ENCODE peak calls at places on chromosome 5, in six cellular contexts. One of them, this sample, is unnamed.
A peak's percentile ranks its signal among the peaks of the same experiment; 100 is the strongest.

GRCh38 chr5:142200387-142200786 is 91.8 kb downstream of the NDFIP1 start:
- DNase-seq in B cell: no peak
- DNase-seq in HuH-7.5: no peak
- DNase-seq in Jurkat, Clone E6-1: no peak
- DNase-seq in mucosa of descending colon: no peak
- DNase-seq in CD4-positive, CD25-positive, alpha-beta regulatory T cell: no peak
- DNase-seq in this sample: no peak

GRCh38 chr5:120396186-120396585 is 67.9 kb upstream of the PRR16 start:
- DNase-seq in B cell: no peak
- DNase-seq in HuH-7.5: no peak
- DNase-seq in Jurkat, Clone E6-1: no peak
- DNase-seq in mucosa of descending colon: no peak
- DNase-seq in CD4-positive, CD25-positive, alpha-beta regulatory T cell: no peak
- DNase-seq in this sample: no peak

GRCh38 chr5:111163000-111163399 is 61.2 kb upstream of the CAMK4 start:
- DNase-seq in HuH-7.5: no peak
- DNase-seq in mucosa of descending colon: no peak
- DNase-seq in Jurkat, Clone E6-1: no peak
- DNase-seq in CD4-positive, CD25-positive, alpha-beta regulatory T cell: no peak
- DNase-seq in B cell: no peak
- DNase-seq in this sample: no peak

GRCh38 chr5:180795771-180796313 is 6.8 kb downstream of the MGAT1 start:
- DNase-seq in B cell: no peak
- DNase-seq in Jurkat, Clone E6-1: no peak
- DNase-seq in HuH-7.5: no peak
- DNase-seq in mucosa of descending colon: no peak
- DNase-seq in CD4-positive, CD25-positive, alpha-beta regulatory T cell: no peak
- DNase-seq in this sample: no peak

GRCh38 chr5:169944922-169945675 is 35.2 kb downstream of the INSYN2B start:
- DNase-seq in HuH-7.5: no peak
- DNase-seq in Jurkat, Clone E6-1: no peak
- DNase-seq in mucosa of descending colon: no peak
- DNase-seq in CD4-positive, CD25-positive, alpha-beta regulatory T cell: no peak
- DNase-seq in B cell: no peak
- DNase-seq in this sample: no peak

GRCh38 chr5:158769079-158769478 is 330.6 kb downstream of the EBF1 start:
- DNase-seq in CD4-positive, CD25-positive, alpha-beta regulatory T cell: no peak
- DNase-seq in Jurkat, Clone E6-1: no peak
- DNase-seq in B cell: no peak
- DNase-seq in mucosa of descending colon: no peak
- DNase-seq in HuH-7.5: no peak
- DNase-seq in this sample: no peak

GRCh38 chr5:175534070-175534932 is 55.9 kb downstream of the SFXN1 start:
- DNase-seq in CD4-positive, CD25-positive, alpha-beta regulatory T cell: peak; percentile 81
- DNase-seq in B cell: peak; percentile 69
- DNase-seq in HuH-7.5: peak; percentile 70
- DNase-seq in Jurkat, Clone E6-1: peak; percentile 78
- DNase-seq in mucosa of descending colon: peak; percentile 84
- DNase-seq in this sample: peak; percentile 93

GRCh38 chr5:127647361-127647958 is 1.4 kb upstream of the CTXN3 start:
- DNase-seq in HuH-7.5: no peak
- DNase-seq in CD4-positive, CD25-positive, alpha-beta regulatory T cell: no peak
- DNase-seq in B cell: no peak
- DNase-seq in mucosa of descending colon: no peak
- DNase-seq in Jurkat, Clone E6-1: no peak
- DNase-seq in this sample: no peak

GRCh38 chr5:69285448-69286116 is 47.0 kb downstream of the CCDC125 start:
- DNase-seq in HuH-7.5: no peak
- DNase-seq in Jurkat, Clone E6-1: no peak
- DNase-seq in B cell: no peak
- DNase-seq in mucosa of descending colon: no peak
- DNase-seq in CD4-positive, CD25-positive, alpha-beta regulatory T cell: no peak
- DNase-seq in this sample: no peak

GRCh38 chr5:148748702-148749101 is 77.7 kb upstream of the ADRB2 start:
- DNase-seq in Jurkat, Clone E6-1: no peak
- DNase-seq in B cell: no peak
- DNase-seq in CD4-positive, CD25-positive, alpha-beta regulatory T cell: no peak
- DNase-seq in HuH-7.5: no peak
- DNase-seq in mucosa of descending colon: no peak
- DNase-seq in this sample: no peak

GRCh38 chr5:149337746-149338145 is 7.6 kb upstream of the GRPEL2 start:
- DNase-seq in HuH-7.5: no peak
- DNase-seq in mucosa of descending colon: no peak
- DNase-seq in CD4-positive, CD25-positive, alpha-beta regulatory T cell: no peak
- DNase-seq in Jurkat, Clone E6-1: no peak
- DNase-seq in B cell: no peak
- DNase-seq in this sample: no peak

GRCh38 chr5:92561362-92562006 is 1019.5 kb downstream of the NR2F1-AS1 start:
- DNase-seq in mucosa of descending colon: no peak
- DNase-seq in CD4-positive, CD25-positive, alpha-beta regulatory T cell: no peak
- DNase-seq in Jurkat, Clone E6-1: no peak
- DNase-seq in B cell: no peak
- DNase-seq in HuH-7.5: no peak
- DNase-seq in this sample: no peak

GRCh38 chr5:76583163-76584047 is 39.8 kb downstream of the F2RL2 start:
- DNase-seq in Jurkat, Clone E6-1: peak; percentile 25
- DNase-seq in CD4-positive, CD25-positive, alpha-beta regulatory T cell: peak; percentile 33
- DNase-seq in B cell: peak; percentile 18
- DNase-seq in mucosa of descending colon: no peak
- DNase-seq in HuH-7.5: no peak
- DNase-seq in this sample: no peak

GRCh38 chr5:119168401-119168800 is 97.5 kb downstream of the DMXL1 start:
- DNase-seq in CD4-positive, CD25-positive, alpha-beta regulatory T cell: no peak
- DNase-seq in B cell: no peak
- DNase-seq in HuH-7.5: no peak
- DNase-seq in mucosa of descending colon: no peak
- DNase-seq in Jurkat, Clone E6-1: no peak
- DNase-seq in this sample: no peak

GRCh38 chr5:135930029-135930948 is 24.5 kb downstream of the LECT2 start:
- DNase-seq in HuH-7.5: peak; percentile 53
- DNase-seq in Jurkat, Clone E6-1: no peak
- DNase-seq in CD4-positive, CD25-positive, alpha-beta regulatory T cell: no peak
- DNase-seq in B cell: no peak
- DNase-seq in mucosa of descending colon: no peak
- DNase-seq in this sample: peak; percentile 69

GRCh38 chr5:179318193-179318955 is 26.9 kb downstream of the ADAMTS2 start:
- DNase-seq in mucosa of descending colon: peak; percentile 12
- DNase-seq in CD4-positive, CD25-positive, alpha-beta regulatory T cell: no peak
- DNase-seq in Jurkat, Clone E6-1: no peak
- DNase-seq in B cell: no peak
- DNase-seq in HuH-7.5: no peak
- DNase-seq in this sample: no peak

GRCh38 chr5:685262-686171 is 7.6 kb downstream of the TPPP start:
- DNase-seq in HuH-7.5: peak; percentile 3
- DNase-seq in CD4-positive, CD25-positive, alpha-beta regulatory T cell: no peak
- DNase-seq in mucosa of descending colon: no peak
- DNase-seq in B cell: no peak
- DNase-seq in Jurkat, Clone E6-1: no peak
- DNase-seq in this sample: peak; percentile 43

GRCh38 chr5:154513669-154514084 is 35.6 kb upstream of the HAND1 start:
- DNase-seq in B cell: no peak
- DNase-seq in mucosa of descending colon: no peak
- DNase-seq in HuH-7.5: no peak
- DNase-seq in Jurkat, Clone E6-1: no peak
- DNase-seq in CD4-positive, CD25-positive, alpha-beta regulatory T cell: no peak
- DNase-seq in this sample: no peak

GRCh38 chr5:92962752-92963151 is 618.3 kb downstream of the NR2F1-AS1 start:
- DNase-seq in HuH-7.5: no peak
- DNase-seq in mucosa of descending colon: no peak
- DNase-seq in Jurkat, Clone E6-1: no peak
- DNase-seq in CD4-positive, CD25-positive, alpha-beta regulatory T cell: no peak
- DNase-seq in B cell: no peak
- DNase-seq in this sample: no peak

GRCh38 chr5:179879690-179880010 is 21.0 kb upstream of the MRNIP start:
- DNase-seq in CD4-positive, CD25-positive, alpha-beta regulatory T cell: no peak
- DNase-seq in HuH-7.5: no peak
- DNase-seq in B cell: no peak
- DNase-seq in Jurkat, Clone E6-1: no peak
- DNase-seq in mucosa of descending colon: no peak
- DNase-seq in this sample: no peak

GRCh38 chr5:150155258-150156032 is at the start of gene PDGFRB:
- DNase-seq in Jurkat, Clone E6-1: no peak
- DNase-seq in mucosa of descending colon: peak; percentile 74
- DNase-seq in B cell: peak; percentile 76
- DNase-seq in HuH-7.5: no peak
- DNase-seq in CD4-positive, CD25-positive, alpha-beta regulatory T cell: no peak
- DNase-seq in this sample: peak; percentile 84

GRCh38 chr5:1515311-1515920 is 8.3 kb downstream of the LPCAT1 start:
- DNase-seq in Jurkat, Clone E6-1: no peak
- DNase-seq in B cell: no peak
- DNase-seq in HuH-7.5: no peak
- DNase-seq in mucosa of descending colon: no peak
- DNase-seq in CD4-positive, CD25-positive, alpha-beta regulatory T cell: no peak
- DNase-seq in this sample: peak; percentile 48

GRCh38 chr5:2017540-2018389 is 135.0 kb upstream of the IRX4 start:
- DNase-seq in CD4-positive, CD25-positive, alpha-beta regulatory T cell: no peak
- DNase-seq in mucosa of descending colon: no peak
- DNase-seq in HuH-7.5: peak; percentile 15
- DNase-seq in Jurkat, Clone E6-1: peak; percentile 63
- DNase-seq in B cell: no peak
- DNase-seq in this sample: peak; percentile 45

GRCh38 chr5:73448451-73449136 is at the start of gene FOXD1:
- DNase-seq in B cell: peak; percentile 63
- DNase-seq in HuH-7.5: peak; percentile 39
- DNase-seq in mucosa of descending colon: peak; percentile 65
- DNase-seq in Jurkat, Clone E6-1: peak; percentile 52
- DNase-seq in CD4-positive, CD25-positive, alpha-beta regulatory T cell: peak; percentile 39
- DNase-seq in this sample: peak; percentile 89

GRCh38 chr5:179160584-179160983 is 100.4 kb downstream of the ZNF354C start:
- DNase-seq in Jurkat, Clone E6-1: no peak
- DNase-seq in CD4-positive, CD25-positive, alpha-beta regulatory T cell: no peak
- DNase-seq in B cell: no peak
- DNase-seq in mucosa of descending colon: no peak
- DNase-seq in HuH-7.5: no peak
- DNase-seq in this sample: no peak

GRCh38 chr5:178786859-178787499 is 56.5 kb upstream of the ZNF354A start:
- DNase-seq in mucosa of descending colon: no peak
- DNase-seq in B cell: no peak
- DNase-seq in HuH-7.5: peak; percentile 41
- DNase-seq in CD4-positive, CD25-positive, alpha-beta regulatory T cell: no peak
- DNase-seq in Jurkat, Clone E6-1: no peak
- DNase-seq in this sample: no peak

GRCh38 chr5:159504106-159504856 is 174.0 kb upstream of the IL12B start:
- DNase-seq in HuH-7.5: no peak
- DNase-seq in CD4-positive, CD25-positive, alpha-beta regulatory T cell: no peak
- DNase-seq in B cell: no peak
- DNase-seq in Jurkat, Clone E6-1: no peak
- DNase-seq in mucosa of descending colon: no peak
- DNase-seq in this sample: no peak

GRCh38 chr5:41856644-41857491 is 13.4 kb downstream of the OXCT1 start:
- DNase-seq in CD4-positive, CD25-positive, alpha-beta regulatory T cell: peak; percentile 75
- DNase-seq in HuH-7.5: peak; percentile 33
- DNase-seq in Jurkat, Clone E6-1: peak; percentile 65
- DNase-seq in mucosa of descending colon: no peak
- DNase-seq in B cell: peak; percentile 79
- DNase-seq in this sample: peak; percentile 52

GRCh38 chr5:180090769-180091546 is 19.4 kb upstream of the RNF130 start:
- DNase-seq in mucosa of descending colon: peak; percentile 54
- DNase-seq in HuH-7.5: peak; percentile 49
- DNase-seq in CD4-positive, CD25-positive, alpha-beta regulatory T cell: no peak
- DNase-seq in B cell: peak; percentile 24
- DNase-seq in Jurkat, Clone E6-1: peak; percentile 72
- DNase-seq in this sample: peak; percentile 68

GRCh38 chr5:57834829-57835554 is 352.4 kb upstream of the ACTBL2 start:
- DNase-seq in Jurkat, Clone E6-1: no peak
- DNase-seq in CD4-positive, CD25-positive, alpha-beta regulatory T cell: no peak
- DNase-seq in mucosa of descending colon: no peak
- DNase-seq in B cell: no peak
- DNase-seq in HuH-7.5: no peak
- DNase-seq in this sample: peak; percentile 53

This sample was measured in ecto neural progenitor cell.